ENCODE peak calls at places on chromosomes 7 and 10, in nine cellular contexts. U, G, Y, W, B, R, V, F and E are unnamed samples.

GRCh38 chr7:156684251-156684650 is 43.7 kb downstream of the RNF32 start:
- DNase-seq in R (no peak), F (no peak), G (no peak), V (no peak), U (no peak), W (no peak), B (no peak), Y (no peak), E (no peak)

GRCh38 chr7:129163875-129164544 is 19.5 kb downstream of the TSPAN33 start:
- DNase-seq in B (no peak), F (no peak), W (peak; percentile 66), U (no peak), G (peak; percentile 48), R (no peak), Y (no peak), V (peak; percentile 40), E (peak; percentile 40)

GRCh38 chr10:48496831-48497792 is 107.8 kb downstream of the ARHGAP22 start:
- DNase-seq in R (no peak), B (no peak), G (peak; percentile 71), U (no peak), Y (no peak), F (peak; percentile 81), V (no peak), W (no peak), E (no peak)

GRCh38 chr10:6473901-6474370 is 106.1 kb downstream of the PRKCQ start:
- DNase-seq in W (no peak), V (peak; percentile 35), Y (peak; percentile 66), G (no peak), U (no peak), F (no peak), R (no peak), B (no peak), E (no peak)

GRCh38 chr10:17523246-17523753 is 68.9 kb upstream of the ST8SIA6 start:
- DNase-seq in Y (no peak), W (no peak), V (no peak), R (no peak), U (no peak), F (no peak), G (no peak), B (no peak), E (no peak)

GRCh38 chr10:95815701-95816100 is 59.7 kb downstream of the ENTPD1 start:
- DNase-seq in G (no peak), F (no peak), V (no peak), Y (no peak), R (no peak), W (no peak), U (no peak), B (no peak), E (no peak)

GRCh38 chr10:84196941-84197340 is 2.6 kb downstream of the CDHR1 start:
- DNase-seq in G (no peak), R (no peak), V (no peak), F (no peak), B (no peak), Y (no peak), U (no peak), W (no peak), E (no peak)

GRCh38 chr10:27068217-27068891 is 31.9 kb downstream of the ANKRD26 start:
- DNase-seq in F (no peak), G (no peak), V (no peak), R (no peak), W (no peak), Y (no peak), B (no peak), U (no peak), E (no peak)

GRCh38 chr7:41826641-41827040 is 123.8 kb upstream of the INHBA start:
- DNase-seq in G (no peak), F (no peak), B (no peak), W (no peak), U (no peak), V (no peak), Y (no peak), R (no peak), E (no peak)

GRCh38 chr10:13739178-13739577 is 152.4 kb downstream of the PRPF18 start:
- DNase-seq in R (no peak), W (no peak), B (no peak), F (no peak), G (no peak), V (no peak), Y (no peak), U (no peak), E (no peak)